ENCODE peak calls at places on chromosomes 7 and 10, in four cellular contexts. I, E, G and A are unnamed samples.

GRCh38 chr10:93576888-93577287 is 10.4 kb downstream of the FFAR4 start:
- DNase-seq in I (no peak), E (no peak), G (no peak), A (no peak)

GRCh38 chr7:130901209-130901783 is 167.3 kb upstream of the KLF14 start:
- DNase-seq in I (no peak), E (no peak), G (peak), A (no peak)

GRCh38 chr7:148334959-148335577 is 255.5 kb upstream of the C7orf33 start:
- DNase-seq in I (no peak), E (no peak), G (no peak), A (no peak)

GRCh38 chr7:100051611-100052010 is 2.0 kb downstream of the ZSCAN21 start:
- DNase-seq in I (no peak), E (no peak), G (no peak), A (no peak)

GRCh38 chr10:88037623-88038022 is 174.2 kb downstream of the PTEN start:
- DNase-seq in I (no peak), E (no peak), G (no peak), A (no peak)

GRCh38 chr10:66746246-66746645 is 179.6 kb upstream of the LRRTM3 start:
- DNase-seq in I (no peak), E (no peak), G (no peak), A (no peak)

GRCh38 chr10:70255329-70256299 is 22.4 kb upstream of the PPA1 start:
- DNase-seq in I (no peak), E (no peak), G (peak), A (no peak)

GRCh38 chr7:47382200-47382599 is 199.7 kb downstream of the TNS3 start:
- DNase-seq in I (no peak), E (no peak), G (no peak), A (no peak)

GRCh38 chr7:18356195-18356645 is 139.3 kb upstream of the HDAC9 start:
- DNase-seq in I (no peak), E (no peak), G (peak), A (peak)

GRCh38 chr10:23419201-23419600 is 19.7 kb upstream of the OTUD1 start:
- DNase-seq in I (no peak), E (no peak), G (no peak), A (no peak)

GRCh38 chr10:88157981-88158465 is 294.6 kb downstream of the PTEN start:
- DNase-seq in I (no peak), E (no peak), G (no peak), A (no peak)

GRCh38 chr7:116595063-116595462 is 70.2 kb downstream of the CAV1 start:
- DNase-seq in I (no peak), E (no peak), G (no peak), A (no peak)

GRCh38 chr10:24360286-24361127 is 151.6 kb downstream of the KIAA1217 start:
- DNase-seq in I (no peak), E (no peak), G (peak), A (peak)

GRCh38 chr7:147079083-147079482 is 962.5 kb downstream of the CNTNAP2 start:
- DNase-seq in I (no peak), E (no peak), G (no peak), A (no peak)

GRCh38 chr10:78260141-78260540 is 226.5 kb downstream of the RPS24 start:
- DNase-seq in I (no peak), E (no peak), G (no peak), A (no peak)

GRCh38 chr10:5293691-5294550 is 70.8 kb upstream of the UCN3 start:
- DNase-seq in I (no peak), E (peak), G (peak), A (no peak)

GRCh38 chr7:147171013-147171391 is 1054.4 kb downstream of the CNTNAP2 start:
- DNase-seq in I (no peak), E (no peak), G (no peak), A (no peak)

GRCh38 chr10:123564631-123565030 is 101.5 kb upstream of the GPR26 start:
- DNase-seq in I (no peak), E (no peak), G (no peak), A (no peak)

GRCh38 chr10:3701490-3701889 is 83.5 kb downstream of the KLF6 start:
- DNase-seq in I (no peak), E (no peak), G (no peak), A (no peak)

GRCh38 chr7:16025696-16026095 is 339.2 kb upstream of the MEOX2 start:
- DNase-seq in I (no peak), E (no peak), G (no peak), A (no peak)

GRCh38 chr10:31172925-31173324 is 141.3 kb upstream of the ZNF438 start:
- DNase-seq in I (no peak), E (no peak), G (no peak), A (no peak)
- TF ChIP-seq JUND in I (no peak), E (no peak), G (no peak), A (no peak)

GRCh38 chr7:31549621-31550020 is 35.7 kb downstream of the ITPRID1 start:
- DNase-seq in I (no peak), E (no peak), G (no peak), A (peak)

GRCh38 chr7:31553636-31554035 is 39.7 kb downstream of the ITPRID1 start:
- DNase-seq in I (no peak), E (no peak), G (no peak), A (peak)

GRCh38 chr7:31545549-31545948 is 31.7 kb downstream of the ITPRID1 start:
- DNase-seq in I (no peak), E (no peak), G (no peak), A (no peak)

DNA sequence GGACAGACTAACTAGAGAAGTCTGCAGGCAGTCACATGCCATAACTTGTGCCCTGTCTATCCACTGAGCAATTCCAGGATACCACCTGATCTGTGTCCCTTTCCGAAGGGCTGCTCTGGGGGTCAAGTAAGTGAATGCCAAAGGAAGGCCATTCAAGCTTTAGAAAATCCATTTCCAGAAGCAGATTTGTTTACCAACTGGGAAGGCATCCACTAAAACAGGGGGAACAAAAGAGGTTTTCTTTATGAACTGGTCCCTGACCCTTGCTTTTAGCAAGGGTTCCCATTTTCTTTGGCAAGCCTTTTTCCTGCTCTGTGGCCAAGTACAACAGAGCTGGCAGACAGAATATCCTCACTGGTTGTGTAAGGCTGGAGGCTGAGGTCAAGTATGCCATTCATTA is 36.5 kb downstream of the ITPRID1 start:
- DNase-seq in I (no peak), E (no peak), G (no peak), A (no peak)
- TF ChIP-seq JUND in I (no peak), E (no peak), G (no peak), A (no peak)

DNA sequence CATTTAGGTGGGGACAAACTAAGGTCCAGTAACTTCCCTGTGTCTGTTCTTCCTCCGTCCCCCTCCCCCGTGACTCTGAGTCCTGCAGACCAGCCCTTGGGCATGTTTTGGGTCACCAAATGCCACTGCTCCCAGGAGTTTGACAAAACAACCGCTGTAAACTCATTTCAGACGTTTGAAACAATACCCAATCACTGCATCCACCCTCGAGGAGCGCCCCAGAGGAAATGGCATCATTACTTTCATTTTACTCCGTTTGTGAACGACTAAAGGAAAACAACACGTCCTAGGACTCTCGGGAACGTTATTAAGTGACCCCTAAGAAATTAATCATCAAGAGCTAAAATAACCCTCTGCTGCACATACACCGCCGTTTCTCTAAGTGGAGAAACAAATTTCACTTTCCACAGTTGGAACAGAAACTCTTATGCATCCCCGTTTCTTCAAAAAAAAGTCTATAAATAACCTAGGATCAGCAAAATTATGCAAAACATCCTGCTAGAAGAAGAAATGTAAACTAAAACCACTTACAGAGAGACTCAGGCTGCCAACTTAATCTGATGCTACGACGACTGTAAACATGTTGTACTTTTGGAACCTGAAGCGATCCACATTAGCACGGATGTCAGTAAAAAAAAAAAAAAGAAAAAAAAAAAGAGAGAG is 109.9 kb upstream of the EFCAB10 start:
- DNase-seq in I (no peak), E (no peak), G (no peak), A (no peak)
- TF ChIP-seq JUND in I (no peak), E (no peak), G (no peak), A (no peak)

GRCh38 chr10:49387029-49387428 is 8.9 kb downstream of the DRGX start:
- DNase-seq in I (no peak), E (no peak), G (no peak), A (no peak)
- TF ChIP-seq JUND in I (no peak), E (no peak), G (no peak), A (no peak)

GRCh38 chr7:31957756-31958155 is 112.5 kb downstream of the PDE1C start:
- DNase-seq in I (no peak), E (no peak), G (no peak), A (no peak)

GRCh38 chr7:31955641-31956040 is 114.6 kb downstream of the PDE1C start:
- DNase-seq in I (no peak), E (no peak), G (no peak), A (no peak)

GRCh38 chr7:31955021-31955420 is 115.2 kb downstream of the PDE1C start:
- DNase-seq in I (no peak), E (no peak), G (no peak), A (no peak)

GRCh38 chr7:31957090-31957720 is 113.0 kb downstream of the PDE1C start:
- DNase-seq in I (no peak), E (no peak), G (no peak), A (no peak)

DNA sequence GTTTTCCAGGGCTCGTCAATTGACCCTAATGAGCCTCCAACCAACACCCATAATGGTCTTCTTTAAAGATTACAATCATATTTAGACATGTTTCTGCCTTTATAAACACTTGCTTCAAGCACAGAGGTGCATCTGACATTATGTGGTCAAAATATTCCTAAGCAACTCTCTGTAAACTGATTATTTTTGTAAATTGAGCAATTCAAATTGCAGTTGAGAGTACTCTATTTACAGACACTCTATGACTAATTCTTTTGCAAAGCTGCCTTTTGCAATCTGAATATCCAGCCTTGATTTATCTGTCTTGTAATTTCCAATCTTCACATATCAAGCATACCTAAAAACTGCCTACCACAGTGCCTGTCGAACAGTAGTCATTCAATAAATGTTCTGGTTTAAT is 112.0 kb downstream of the PDE1C start:
- DNase-seq in I (no peak), E (no peak), G (no peak), A (no peak)
- TF ChIP-seq JUND in I (no peak), E (no peak), G (no peak), A (no peak)

GRCh38 chr10:69007260-69007659 is 18.7 kb downstream of the KIFBP start:
- DNase-seq in I (no peak), E (no peak), G (no peak), A (peak)

GRCh38 chr10:69009360-69009759 is 20.8 kb downstream of the KIFBP start:
- DNase-seq in I (no peak), E (no peak), G (no peak), A (no peak)

GRCh38 chr10:69010151-69010640 is 21.6 kb downstream of the KIFBP start:
- DNase-seq in I (no peak), E (no peak), G (no peak), A (no peak)

GRCh38 chr10:69005704-69006103 is 17.1 kb downstream of the KIFBP start:
- DNase-seq in I (no peak), E (no peak), G (no peak), A (no peak)

DNA sequence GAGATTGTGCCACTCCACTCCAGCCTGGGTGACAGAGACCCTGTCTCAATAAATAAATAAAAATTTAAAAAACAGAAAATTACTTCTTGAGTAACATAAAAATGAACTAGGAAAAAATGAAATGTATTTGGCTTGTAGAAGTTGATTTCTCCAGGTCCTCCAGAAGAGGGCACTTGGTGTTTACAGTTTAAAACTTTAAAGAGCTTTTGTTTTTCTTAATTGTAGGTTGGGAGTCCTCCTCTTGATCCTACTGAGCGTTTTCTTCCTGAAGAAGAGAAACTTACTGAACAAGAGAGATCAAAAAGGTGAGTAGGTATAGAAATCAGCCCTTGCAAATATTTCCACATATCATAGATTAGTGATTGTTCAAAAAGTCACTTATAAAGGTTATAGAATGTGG is 16.2 kb downstream of the KIFBP start:
- DNase-seq in I (no peak), E (no peak), G (peak), A (peak)
- TF ChIP-seq JUND in I (no peak), E (no peak), G (no peak), A (no peak)

DNA sequence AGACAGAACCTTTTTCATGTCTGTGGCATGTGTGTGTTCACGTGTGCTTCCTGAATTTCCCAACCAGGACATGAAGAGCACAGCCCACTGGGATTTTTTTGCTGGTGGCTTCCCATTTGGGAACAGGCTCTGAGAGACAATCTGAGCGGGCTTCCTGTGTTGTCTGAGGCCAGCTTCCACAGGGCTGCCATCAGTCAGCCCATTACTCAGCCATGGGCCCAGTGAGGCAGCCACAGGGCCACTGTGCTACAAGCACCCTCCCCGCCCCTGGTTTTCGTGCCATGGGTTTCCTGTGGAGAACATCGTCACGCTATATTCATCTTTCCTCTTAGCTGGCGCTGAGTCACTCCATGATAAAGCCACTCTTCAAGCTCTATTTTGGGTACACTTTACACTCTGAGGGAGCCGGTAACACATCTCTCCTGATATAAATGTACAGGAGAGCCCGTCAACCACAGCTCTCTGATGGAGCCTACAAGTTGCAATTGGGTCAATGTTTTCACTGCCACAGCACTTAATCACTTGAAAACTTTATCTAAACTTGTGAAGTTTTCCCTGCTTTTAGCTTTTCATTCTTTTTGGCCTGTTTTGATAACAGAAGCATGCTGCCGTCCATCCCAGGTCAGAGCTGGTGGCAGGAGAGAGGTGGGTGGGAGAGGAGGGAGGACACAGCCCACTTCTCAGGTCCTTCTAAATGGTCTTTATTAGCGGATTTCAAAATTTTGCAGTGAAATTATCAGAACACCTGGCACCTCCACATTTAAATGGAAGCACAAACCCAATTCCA is 96.9 kb downstream of the HIPK2 start:
- DNase-seq in I (no peak), E (no peak), G (peak), A (no peak)
- TF ChIP-seq JUND in I (no peak), E (no peak), G (peak), A (no peak)